ENCODE peak calls at places on chromosomes 12 and 14, in seven cellular contexts. Y is spleen, G is fibroblast of lung, B is H7, R is heart left ventricle, W is thoracic aorta, S is stomach. L is an unnamed sample. For H3K36me3, the result is how much of the 10 kb centered on the place peaks cover.

GRCh38 chr12:92927055-92927435 is 2.0 kb downstream of the EEA1 start:
- DNase-seq in Y (no peak), G (peak), B (no peak), R (no peak), W (no peak), S (no peak), L (peak)

GRCh38 chr12:54977155-54977554 is 7.4 kb downstream of the TESPA1 start:
- DNase-seq in Y (no peak), G (peak), B (no peak), R (no peak), W (no peak), S (no peak), L (peak)

GRCh38 chr14:103856105-103856504 is 8.7 kb upstream of the PPP1R13B start:
- DNase-seq in Y (peak), G (no peak), B (peak), R (no peak), W (no peak), S (no peak), L (no peak)

GRCh38 chr12:71426648-71427047 is 12.9 kb upstream of the LGR5 start:
- DNase-seq in Y (no peak), G (peak), B (no peak), R (no peak), W (no peak), S (no peak), L (no peak)

GRCh38 chr14:67526676-67527459 is 6.2 kb upstream of the PLEKHH1 start:
- DNase-seq in Y (no peak), G (peak), B (peak), R (peak), W (no peak), S (peak), L (peak)

GRCh38 chr12:32365473-32366064 is 33.8 kb upstream of the FGD4 start:
- DNase-seq in Y (no peak), G (peak), B (peak), R (no peak), W (no peak), S (peak), L (peak)

GRCh38 chr12:110785240-110785639 is 42.5 kb upstream of the PPP1CC start:
- DNase-seq in Y (no peak), G (no peak), B (no peak), R (no peak), W (no peak), S (no peak), L (no peak)

GRCh38 chr12:124286414-124286813 is 8.5 kb upstream of the RFLNA start:
- DNase-seq in Y (no peak), G (peak), B (no peak), R (no peak), W (no peak), S (no peak), L (no peak)

GRCh38 chr12:121295746-121296617 is 527 bp downstream of the CAMKK2 start:
- DNase-seq in Y (peak), G (no peak), B (peak), R (peak), W (no peak), S (no peak), L (peak)

GRCh38 chr12:79143803-79144202 is 279.2 kb downstream of the SYT1 start:
- DNase-seq in Y (no peak), G (peak), B (no peak), R (no peak), W (no peak), S (no peak), L (no peak)

GRCh38 chr12:44875954-44876553 is at the start of gene NELL2:
- DNase-seq in Y (peak), G (peak), B (peak), R (no peak), W (no peak), S (no peak), L (peak)

GRCh38 chr14:91059576-91060471 is 617 bp downstream of the RPS6KA5 start:
- DNase-seq in Y (peak), G (no peak), B (peak), R (peak), W (no peak), S (peak), L (peak)

GRCh38 chr12:53956251-53956887 is 1.7 kb downstream of the HOXC12 start:
- DNase-seq in Y (no peak), G (no peak), B (no peak), R (no peak), W (no peak), S (no peak), L (peak)

GRCh38 chr14:65072937-65073336 is 29.4 kb downstream of the MAX start:
- DNase-seq in Y (no peak), G (no peak), B (no peak), R (no peak), W (no peak), S (no peak), L (no peak)

GRCh38 chr14:80546056-80546854 is 335.0 kb upstream of the DIO2 start:
- DNase-seq in Y (no peak), G (no peak), B (no peak), R (no peak), W (no peak), S (no peak), L (no peak)

GRCh38 chr12:109760031-109760929 is 46.7 kb downstream of the FAM222A start:
- DNase-seq in Y (peak), G (no peak), B (peak), R (peak), W (no peak), S (peak), L (no peak)

GRCh38 chr14:70188292-70188607 is 501 bp downstream of the SLC8A3 start:
- DNase-seq in Y (no peak), G (peak), B (no peak), R (no peak), W (no peak), S (no peak), L (peak)

GRCh38 chr12:50642035-50642451 is 121.9 kb upstream of the ATF1 start:
- DNase-seq in Y (no peak), G (peak), B (no peak), R (no peak), W (no peak), S (no peak), L (no peak)

GRCh38 chr14:104423715-104424405 is 155.7 kb upstream of the C14orf180 start:
- DNase-seq in Y (no peak), G (no peak), B (peak), R (no peak), W (no peak), S (peak), L (no peak)

GRCh38 chr14:61177279-61178225 is 103.6 kb downstream of the TMEM30B start:
- DNase-seq in Y (no peak), G (peak), B (no peak), R (no peak), W (no peak), S (no peak), L (peak)

GRCh38 chr14:104086661-104087461 is 1.4 kb downstream of the ASPG start:
- DNase-seq in Y (no peak), G (no peak), B (peak), R (peak), W (no peak), S (peak), L (no peak)

GRCh38 chr12:31507966-31508365 is 83.0 kb downstream of the DENND5B start:
- DNase-seq in Y (no peak), G (peak), B (no peak), R (no peak), W (no peak), S (no peak), L (no peak)

GRCh38 chr12:14999421-15000047 is 26.7 kb downstream of the PDE6H start:
- DNase-seq in Y (no peak), G (peak), B (no peak), R (no peak), W (no peak), S (no peak), L (peak)

GRCh38 chr14:66483322-66483721 is 2.8 kb upstream of the CCDC196 start:
- DNase-seq in Y (no peak), G (no peak), B (no peak), R (no peak), W (no peak), S (no peak), L (no peak)

GRCh38 chr12:123847876-123848275 is 85.8 kb downstream of the DNAH10 start:
- DNase-seq in Y (no peak), G (no peak), B (no peak), R (no peak), W (no peak), S (no peak), L (no peak)

GRCh38 chr14:22532345-22533056 is 56.5 kb downstream of the DAD1 start:
- DNase-seq in Y (no peak), G (peak), B (no peak), R (no peak), W (no peak), S (no peak), L (no peak)

GRCh38 chr14:59032821-59033220 is 155.6 kb upstream of the DAAM1 start:
- DNase-seq in Y (no peak), G (peak), B (no peak), R (no peak), W (no peak), S (no peak), L (no peak)

GRCh38 chr14:91283666-91284065 is 39.2 kb upstream of the GPR68 start:
- DNase-seq in Y (no peak), G (no peak), B (no peak), R (no peak), W (no peak), S (no peak), L (no peak)

GRCh38 chr12:66929121-66929520 is 250.2 kb upstream of the GRIP1 start:
- DNase-seq in Y (no peak), G (no peak), B (no peak), R (no peak), W (no peak), S (no peak), L (no peak)

GRCh38 chr12:105166736-105167135 is 59.2 kb downstream of the WASHC4 start:
- DNase-seq in Y (no peak), G (no peak), B (no peak), R (no peak), W (no peak), S (no peak), L (no peak)

GRCh38 chr12:63319936-63320633 is 169.1 kb upstream of the AVPR1A start:
- DNase-seq in Y (no peak), G (peak), B (no peak), R (no peak), W (no peak), S (no peak), L (no peak)

GRCh38 chr14:101368629-101369028 is 192.7 kb upstream of the DIO3 start:
- DNase-seq in Y (no peak), G (no peak), B (peak), R (no peak), W (no peak), S (no peak), L (no peak)

GRCh38 chr14:101371691-101372493 is 189.4 kb upstream of the DIO3 start:
- DNase-seq in Y (no peak), G (no peak), B (no peak), R (no peak), W (no peak), S (no peak), L (no peak)

GRCh38 chr14:101369194-101369915 is 191.9 kb upstream of the DIO3 start:
- DNase-seq in Y (no peak), G (no peak), B (peak), R (no peak), W (no peak), S (no peak), L (no peak)

GRCh38 chr14:101370593-101371569 is 190.4 kb upstream of the DIO3 start:
- DNase-seq in Y (peak), G (no peak), B (no peak), R (no peak), W (no peak), S (no peak), L (no peak)

DNA sequence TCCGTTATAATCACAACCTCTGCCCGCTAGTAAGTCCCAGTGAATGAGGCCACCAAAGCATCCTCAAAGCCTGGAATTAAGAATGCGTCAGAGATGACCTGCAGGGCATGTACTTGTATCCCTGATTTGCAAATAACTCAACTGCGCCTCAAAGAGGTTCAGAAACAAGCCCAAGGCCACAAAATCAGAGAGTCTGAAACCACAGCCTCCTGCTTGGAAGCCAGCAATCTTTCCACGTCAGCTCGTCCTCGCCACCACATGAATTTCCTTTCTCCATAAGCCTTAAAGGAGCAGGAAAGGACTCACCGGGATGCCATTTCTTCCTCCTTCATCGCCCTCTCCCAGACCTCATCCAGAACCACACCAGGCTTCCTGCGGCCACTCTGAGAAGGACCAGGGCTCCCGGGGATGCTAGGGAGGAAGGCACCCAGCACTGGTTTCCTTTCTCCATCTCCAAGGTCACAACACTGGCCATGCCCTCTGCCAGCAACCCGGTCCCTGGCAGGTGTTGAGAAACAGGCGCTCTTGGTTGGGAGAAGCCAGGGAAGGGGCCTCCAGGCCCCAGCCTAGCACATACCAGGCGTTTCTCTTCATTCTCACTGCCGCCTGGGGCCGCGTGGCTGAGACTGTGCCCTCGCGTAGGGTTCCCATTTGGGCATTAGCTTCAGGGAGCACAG is 191.2 kb upstream of the DIO3 start:
- DNase-seq in Y (no peak), G (no peak), B (peak), R (no peak), W (no peak), S (no peak), L (no peak)
- H3K4me3 ChIP-seq in Y (no peak), G (no peak), B (no peak), R (no peak), W (no peak), S (no peak), L (no peak)

GRCh38 chr12:115983226-115983798 is 294.2 kb downstream of the MED13L start:
- DNase-seq in Y (no peak), G (no peak), B (peak), R (no peak), W (no peak), S (no peak), L (peak)
- H3K36me3 ChIP-seq in Y (half or more), G (under half), B (under half), R (half or more), W (under half), S (under half), L (under half)

GRCh38 chr12:132998742-132999141 is 12.6 kb downstream of the ZNF26 start:
- DNase-seq in Y (no peak), G (no peak), B (no peak), R (no peak), W (no peak), S (no peak), L (no peak)
- H3K4me3 ChIP-seq in Y (no peak), G (no peak), B (no peak), R (no peak), W (no peak), S (no peak), L (no peak)

GRCh38 chr12:108649668-108650067 is 16.0 kb upstream of the SELPLG start:
- DNase-seq in Y (no peak), G (peak), B (no peak), R (no peak), W (no peak), S (no peak), L (peak)
- H3K36me3 ChIP-seq in Y (under half), G (under half), B (under half), R (half or more), W (under half), S (under half), L (half or more)

DNA sequence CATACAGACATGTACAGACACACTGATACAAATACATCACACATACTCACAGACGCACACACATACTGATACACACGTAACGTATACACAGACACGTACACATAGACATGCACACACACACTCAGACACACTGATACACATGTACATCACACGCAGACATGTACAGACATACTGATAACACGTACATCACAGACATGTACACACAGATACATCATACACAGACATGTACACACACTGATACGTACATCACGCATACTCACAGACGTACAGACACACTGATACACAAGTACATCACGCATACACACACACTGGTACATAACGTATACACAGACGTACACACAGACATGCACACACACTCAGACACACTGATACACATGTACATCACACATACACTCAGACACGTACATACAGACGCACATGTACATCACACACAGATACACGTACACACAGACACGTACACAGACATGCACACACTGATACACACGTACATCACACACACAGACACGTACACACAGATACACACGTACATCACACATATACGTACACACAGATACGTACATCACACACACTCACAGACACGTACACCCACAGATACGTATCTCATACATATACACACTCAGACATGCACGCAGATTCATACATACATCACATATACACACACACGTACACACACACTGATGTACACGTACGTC is 5.1 kb downstream of the ZNF605 start:
- DNase-seq in Y (no peak), G (no peak), B (no peak), R (no peak), W (no peak), S (no peak), L (no peak)
- H3K4me3 ChIP-seq in Y (no peak), G (no peak), B (no peak), R (no peak), W (no peak), S (no peak), L (no peak)

GRCh38 chr12:132070298-132070697 is 73.8 kb downstream of the DDX51 start:
- DNase-seq in Y (no peak), G (no peak), B (no peak), R (no peak), W (no peak), S (no peak), L (no peak)
- H3K36me3 ChIP-seq in Y (half or more), G (under half), B (under half), R (half or more), W (under half), S (under half), L (half or more)

L was measured in MG63.